ENCODE peak calls at places on chromosomes 5 and 9, in four cellular contexts. B is ovary, Y is cardiac muscle cell, K is WTC11. C is an unnamed sample.

GRCh38 chr9:129885018-129885669 is 49.9 kb downstream of the USP20 start:
- DNase-seq in K (peak), B (peak), Y (no peak), C (no peak)

GRCh38 chr9:129867138-129868032 is 32.1 kb downstream of the USP20 start:
- DNase-seq in B (no peak), Y (no peak), K (peak), C (no peak)

GRCh38 chr5:132262882-132263547 is 5.5 kb downstream of the PDLIM4 start:
- DNase-seq in B (no peak), K (no peak), Y (no peak), C (no peak)

GRCh38 chr5:50751064-50751657 is 84.7 kb downstream of the PARP8 start:
- DNase-seq in B (peak), Y (peak), K (no peak), C (no peak)

GRCh38 chr5:17426104-17426739 is 71.8 kb upstream of the TAF11L2 start:
- DNase-seq in B (no peak), Y (no peak), K (no peak), C (no peak)

GRCh38 chr5:99900302-99900811 is 634.8 kb upstream of the FAM174A start:
- DNase-seq in B (no peak), Y (no peak), K (no peak), C (no peak)

GRCh38 chr5:153513171-153513570 is 22.7 kb downstream of the GRIA1 start:
- DNase-seq in K (no peak), B (no peak), Y (peak), C (no peak)

GRCh38 chr9:77211561-77211960 is 34.2 kb downstream of the VPS13A start:
- DNase-seq in B (no peak), Y (no peak), K (no peak), C (no peak)

GRCh38 chr5:135204151-135204600 is 170.1 kb upstream of the PITX1 start:
- DNase-seq in B (no peak), Y (peak), K (no peak), C (no peak)

GRCh38 chr9:111050819-111051218 is 12.5 kb upstream of the LPAR1 start:
- DNase-seq in B (no peak), Y (peak), K (no peak), C (no peak)

GRCh38 chr9:81490605-81491331 is 198.6 kb downstream of the TLE1 start:
- DNase-seq in Y (peak), K (no peak), B (no peak), C (no peak)

GRCh38 chr5:32942225-32942989 is 231.3 kb downstream of the NPR3 start:
- DNase-seq in B (no peak), Y (peak), K (peak), C (no peak)

GRCh38 chr5:148465381-148466290 is 81.9 kb downstream of the FBXO38 start:
- DNase-seq in K (no peak), B (no peak), Y (no peak), C (no peak)

GRCh38 chr5:21263361-21263760 is 1275.4 kb upstream of the CDH18 start:
- DNase-seq in B (no peak), Y (no peak), K (no peak), C (no peak)

GRCh38 chr5:68176802-68177479 is 38.6 kb upstream of the PIK3R1 start:
- DNase-seq in B (no peak), Y (peak), K (no peak), C (no peak)

GRCh38 chr5:141567513-141568117 is 51.2 kb downstream of the DIAPH1 start:
- DNase-seq in Y (peak), K (no peak), B (no peak), C (no peak)

GRCh38 chr5:168472329-168472728 is 13.9 kb upstream of the RARS1 start:
- DNase-seq in K (no peak), Y (peak), B (no peak), C (no peak)

GRCh38 chr9:93582550-93582949 is 6.2 kb downstream of the PHF2 start:
- DNase-seq in K (no peak), B (no peak), Y (no peak), C (no peak)

GRCh38 chr9:6354072-6354686 is 26.0 kb downstream of the TPD52L3 start:
- DNase-seq in K (peak), B (no peak), Y (peak), C (peak)

GRCh38 chr5:87361536-87362213 is 51.1 kb downstream of the CCNH start:
- DNase-seq in B (no peak), Y (peak), K (no peak), C (no peak)

DNA sequence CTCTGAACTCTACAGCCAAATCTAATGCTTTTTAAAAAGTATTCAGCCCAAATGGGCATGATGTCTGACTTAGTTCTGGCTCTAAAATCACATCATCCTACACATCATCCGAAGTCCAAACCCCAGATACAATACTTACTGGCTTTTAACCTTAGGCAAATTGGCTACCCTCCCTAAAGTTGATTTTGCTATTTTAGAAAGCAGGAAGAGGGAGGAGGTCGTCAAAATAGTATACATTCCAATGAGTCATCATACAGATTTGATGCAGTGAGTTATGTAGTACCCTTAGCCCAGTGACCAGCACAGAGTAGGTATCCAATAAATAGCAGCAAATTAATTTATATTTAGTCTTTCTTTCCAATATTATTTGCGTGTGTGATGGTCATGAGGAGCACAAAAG is 582.0 kb upstream of the TUSC1 start:
- DNase-seq in K (no peak), Y (peak), B (no peak), C (no peak)
- TF ChIP-seq CTCF in K (no peak), Y (no peak), B (no peak), C (no peak)

DNA sequence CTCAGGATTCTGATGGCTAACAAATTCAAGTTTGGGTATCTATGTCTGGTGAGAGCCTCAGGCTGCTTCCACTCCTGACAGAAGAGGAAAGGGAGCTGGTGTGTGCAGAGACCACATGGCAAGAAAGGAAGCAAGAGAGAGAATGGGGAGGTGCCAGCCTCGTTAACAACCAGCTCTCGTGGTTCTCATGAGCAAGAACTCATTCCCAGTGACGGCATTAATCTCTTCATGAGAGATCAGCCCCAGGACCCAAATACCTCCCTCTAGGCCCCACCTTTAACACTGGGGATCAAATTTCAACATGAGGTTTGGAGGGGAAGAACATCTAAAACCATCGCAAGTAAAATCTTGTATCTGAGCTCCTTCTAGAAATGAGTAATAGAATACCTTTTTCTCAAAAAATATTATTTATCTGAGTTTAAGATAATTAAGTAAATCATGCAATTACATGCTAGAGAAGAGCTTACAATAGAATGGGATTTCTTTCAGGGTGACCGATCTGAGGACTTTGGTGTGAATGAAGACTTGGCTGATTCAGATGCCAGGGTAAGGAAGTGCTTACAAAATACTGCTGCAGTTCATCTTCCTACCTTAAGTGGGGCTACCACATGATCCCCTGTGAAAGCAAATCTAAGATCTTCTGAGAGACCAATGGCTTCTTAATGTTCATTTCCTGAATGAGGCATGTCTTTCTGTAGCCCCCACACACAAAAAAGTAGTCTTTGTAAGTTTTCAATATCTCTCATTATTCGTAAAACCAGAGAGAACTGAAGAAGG is 11.5 kb downstream of the ANXA1 start:
- DNase-seq in B (no peak), Y (no peak), K (no peak), C (no peak)
- TF ChIP-seq CTCF in B (no peak), Y (no peak), K (no peak), C (no peak)

GRCh38 chr5:94811341-94811740 is 192.9 kb downstream of the SLF1 start:
- DNase-seq in B (no peak), K (no peak), Y (no peak), C (no peak)

GRCh38 chr5:94810281-94810680 is 191.8 kb downstream of the SLF1 start:
- DNase-seq in K (no peak), Y (no peak), B (no peak), C (no peak)

GRCh38 chr5:94807985-94808384 is 189.5 kb downstream of the SLF1 start:
- DNase-seq in B (no peak), Y (no peak), K (no peak), C (no peak)

GRCh38 chr5:94808497-94808896 is 190.0 kb downstream of the SLF1 start:
- DNase-seq in K (no peak), Y (no peak), B (no peak), C (no peak)

GRCh38 chr5:94812232-94812631 is 193.8 kb downstream of the SLF1 start:
- DNase-seq in K (no peak), Y (no peak), B (no peak), C (no peak)
- TF ChIP-seq CTCF in K (no peak), Y (no peak), B (no peak), C (no peak)

DNA sequence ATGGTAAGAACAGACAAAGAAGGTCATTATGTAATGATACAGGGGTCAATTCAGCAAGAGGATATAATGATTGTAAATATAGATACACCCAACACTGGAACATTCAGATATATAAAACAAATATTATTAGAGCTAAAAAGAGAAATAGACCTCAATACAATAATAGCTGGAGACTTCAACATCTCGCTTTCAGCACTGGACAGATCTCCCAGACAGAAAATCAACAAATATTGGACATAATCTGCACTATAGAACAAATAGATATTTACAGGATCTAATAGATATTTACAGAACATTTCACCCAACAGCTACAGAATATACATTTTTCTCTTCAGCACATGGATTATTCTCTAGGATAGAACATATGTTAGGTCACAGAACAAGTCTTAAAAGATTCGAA is 190.6 kb upstream of the RFX3 start:
- DNase-seq in K (no peak), Y (no peak), B (no peak), C (no peak)
- TF ChIP-seq CTCF in K (no peak), Y (no peak), B (no peak), C (no peak)

GRCh38 chr5:42057254-42057690 is 132.2 kb downstream of the FBXO4 start:
- DNase-seq in B (peak), Y (peak), K (peak), C (peak)
- TF ChIP-seq CTCF in B (no peak), Y (peak), K (peak), C (peak)

C was measured in neural crest cell.